ENCODE peak calls at places on chromosomes 2 and 18, in seven cellular contexts. L is lung, Z is left lung, W is MM.1S, J is cardiac muscle cell, Q is neural progenitor cell, A is stomach. D is an unnamed sample.

GRCh38 chr2:152348388-152348787 is 13.4 kb downstream of the FMNL2 start:
- DNase-seq in L (no peak), Z (no peak), W (no peak), J (no peak), Q (no peak), A (no peak), D (no peak)

GRCh38 chr18:3526421-3527354 is 76.7 kb downstream of the TGIF1 start:
- DNase-seq in L (no peak), Z (no peak), W (peak; percentile 85), J (peak; percentile 52), Q (peak; percentile 65), A (no peak), D (no peak)

GRCh38 chr2:8039732-8040131 is 642.1 kb upstream of the ID2 start:
- DNase-seq in L (no peak), Z (no peak), W (no peak), J (no peak), Q (no peak), A (no peak), D (no peak)

GRCh38 chr2:25421746-25422431 is 80.2 kb upstream of the DNMT3A start:
- DNase-seq in L (no peak), Z (no peak), W (no peak), J (no peak), Q (no peak), A (no peak), D (no peak)

GRCh38 chr18:9993846-9994660 is 80.2 kb downstream of the VAPA start:
- DNase-seq in L (peak; percentile 20), Z (no peak), W (no peak), J (no peak), Q (no peak), A (no peak), D (no peak)

GRCh38 chr18:27226556-27227075 is 41.5 kb upstream of the CHST9 start:
- DNase-seq in L (no peak), Z (no peak), W (no peak), J (no peak), Q (no peak), A (no peak), D (no peak)

GRCh38 chr2:101467306-101467705 is 7.6 kb downstream of the RFX8 start:
- DNase-seq in L (no peak), Z (no peak), W (no peak), J (no peak), Q (peak; percentile 77), A (no peak), D (no peak)

GRCh38 chr2:20106746-20107145 is 55.3 kb upstream of the LAPTM4A start:
- DNase-seq in L (peak; percentile 67), Z (no peak), W (no peak), J (peak; percentile 60), Q (peak; percentile 83), A (no peak), D (peak; percentile 87)

GRCh38 chr18:4236940-4237686 is 218.0 kb downstream of the DLGAP1 start:
- DNase-seq in L (no peak), Z (no peak), W (no peak), J (no peak), Q (peak; percentile 41), A (no peak), D (no peak)

GRCh38 chr18:56637897-56638231 is 528 bp downstream of the TXNL1 start:
- DNase-seq in L (no peak), Z (no peak), W (peak; percentile 14), J (peak; percentile 20), Q (peak; percentile 30), A (no peak), D (no peak)

GRCh38 chr18:58041633-58042032 is 2.4 kb upstream of the NEDD4L start:
- DNase-seq in L (no peak), Z (no peak), W (no peak), J (no peak), Q (no peak), A (no peak), D (peak; percentile 16)

GRCh38 chr2:27255660-27256059 is 7.2 kb downstream of the SLC30A3 start:
- DNase-seq in L (no peak), Z (no peak), W (no peak), J (no peak), Q (no peak), A (no peak), D (no peak)

GRCh38 chr2:200590090-200590489 is 4.3 kb downstream of the AOX1 start:
- DNase-seq in L (peak; percentile 48), Z (no peak), W (no peak), J (no peak), Q (no peak), A (no peak), D (no peak)

GRCh38 chr2:238376884-238377391 is 49.8 kb upstream of the ASB1 start:
- DNase-seq in L (no peak), Z (no peak), W (no peak), J (no peak), Q (no peak), A (no peak), D (no peak)

GRCh38 chr2:100902833-100903405 is 83.0 kb downstream of the NPAS2 start:
- DNase-seq in L (no peak), Z (no peak), W (no peak), J (no peak), Q (no peak), A (no peak), D (peak; percentile 11)

GRCh38 chr2:108271691-108272253 is 16.9 kb upstream of the SULT1C2 start:
- DNase-seq in L (no peak), Z (no peak), W (no peak), J (no peak), Q (no peak), A (no peak), D (no peak)

GRCh38 chr2:44705851-44706555 is 235.5 kb upstream of the SIX3 start:
- DNase-seq in L (no peak), Z (no peak), W (no peak), J (no peak), Q (peak; percentile 89), A (no peak), D (no peak)
- TF ChIP-seq CTCF in L (no peak), Z (no peak), W (no peak), J (no peak), Q (no peak), A (no peak), D (no peak)

GRCh38 chr2:288002-288742 is at the start of gene ALKAL2:
- DNase-seq in L (no peak), Z (no peak), W (no peak), J (no peak), Q (peak; percentile 66), A (peak; percentile 39), D (no peak)
- H3K27me3 ChIP-seq in L (peaks cover 6% of the 10 kb centered on the region), Z (peaks cover 4% of the 10 kb centered on the region), W (peaks cover 23% of the 10 kb centered on the region), J (peaks cover 88% of the 10 kb centered on the region), Q (peaks cover 97% of the 10 kb centered on the region), A (peaks cover 9% of the 10 kb centered on the region), D (peaks cover 24% of the 10 kb centered on the region)

GRCh38 chr2:218233543-218233942 is 16.6 kb downstream of the ARPC2 start:
- DNase-seq in L (no peak), Z (no peak), W (no peak), J (no peak), Q (no peak), A (no peak), D (no peak)
- H3K36me3 ChIP-seq in L (peaks cover 36% of the 10 kb centered on the region), Z (peaks cover 97% of the 10 kb centered on the region), W (peaks cover 29% of the 10 kb centered on the region), J (peaks cover 63% of the 10 kb centered on the region), Q (peaks cover 15% of the 10 kb centered on the region), A (peaks cover 88% of the 10 kb centered on the region), D (peaks cover 75% of the 10 kb centered on the region)

GRCh38 chr18:78875268-78875997 is 104.2 kb upstream of the SALL3 start:
- DNase-seq in L (peak; percentile 29), Z (no peak), W (no peak), J (peak; percentile 44), Q (peak; percentile 72), A (no peak), D (peak; percentile 21)
- TF ChIP-seq CTCF in L (peak; percentile 20), Z (peak; percentile 55), W (peak; percentile 34), J (peak; percentile 52), Q (peak; percentile 72), A (peak; percentile 26), D (peak; percentile 58)